ENCODE peak calls at places on chromosomes 4 and X, in ten cellular contexts. One of them, this sample, is unnamed.

GRCh38 chr4:23789765-23790164 is 100.1 kb downstream of the PPARGC1A start:
- DNase-seq in ovary: peak
- DNase-seq in stomach: no peak
- DNase-seq in breast epithelium: peak
- DNase-seq in OCI-LY7: no peak
- DNase-seq in thyroid gland: peak
- DNase-seq in colonic mucosa: no peak
- DNase-seq in choroid plexus epithelial cell: peak
- DNase-seq in K562: no peak
- DNase-seq in fibroblast of mammary gland: peak
- DNase-seq in this sample: no peak

GRCh38 chr4:102533916-102534315 is 32.8 kb downstream of the NFKB1 start:
- DNase-seq in ovary: no peak
- DNase-seq in stomach: no peak
- DNase-seq in breast epithelium: no peak
- DNase-seq in OCI-LY7: no peak
- DNase-seq in thyroid gland: no peak
- DNase-seq in colonic mucosa: no peak
- DNase-seq in choroid plexus epithelial cell: no peak
- DNase-seq in K562: no peak
- DNase-seq in fibroblast of mammary gland: no peak
- DNase-seq in this sample: no peak

GRCh38 chr4:76781698-76782595 is 116.0 kb downstream of the SOWAHB start:
- DNase-seq in ovary: no peak
- DNase-seq in stomach: no peak
- DNase-seq in breast epithelium: peak
- DNase-seq in OCI-LY7: no peak
- DNase-seq in thyroid gland: peak
- DNase-seq in colonic mucosa: no peak
- DNase-seq in choroid plexus epithelial cell: peak
- DNase-seq in K562: no peak
- DNase-seq in fibroblast of mammary gland: peak
- DNase-seq in this sample: no peak

GRCh38 chr4:46016306-46016705 is 107.5 kb downstream of the GABRG1 start:
- DNase-seq in ovary: no peak
- DNase-seq in stomach: no peak
- DNase-seq in breast epithelium: no peak
- DNase-seq in OCI-LY7: no peak
- DNase-seq in thyroid gland: no peak
- DNase-seq in colonic mucosa: no peak
- DNase-seq in choroid plexus epithelial cell: peak
- DNase-seq in K562: peak
- DNase-seq in fibroblast of mammary gland: no peak
- DNase-seq in this sample: no peak

GRCh38 chr4:81504685-81505598 is 33.2 kb upstream of the RASGEF1B start:
- DNase-seq in ovary: no peak
- DNase-seq in stomach: peak
- DNase-seq in breast epithelium: peak
- DNase-seq in OCI-LY7: peak
- DNase-seq in thyroid gland: peak
- DNase-seq in colonic mucosa: peak
- DNase-seq in choroid plexus epithelial cell: no peak
- DNase-seq in K562: no peak
- DNase-seq in fibroblast of mammary gland: peak
- DNase-seq in this sample: peak

GRCh38 chr4:53601251-53601764 is 10.0 kb upstream of the LNX1 start:
- DNase-seq in ovary: no peak
- DNase-seq in stomach: no peak
- DNase-seq in breast epithelium: peak
- DNase-seq in OCI-LY7: peak
- DNase-seq in thyroid gland: peak
- DNase-seq in colonic mucosa: peak
- DNase-seq in choroid plexus epithelial cell: peak
- DNase-seq in K562: peak
- DNase-seq in fibroblast of mammary gland: no peak
- DNase-seq in this sample: peak

GRCh38 chr4:168550071-168550766 is 53.4 kb downstream of the PALLD start:
- DNase-seq in ovary: no peak
- DNase-seq in stomach: no peak
- DNase-seq in breast epithelium: no peak
- DNase-seq in OCI-LY7: no peak
- DNase-seq in thyroid gland: no peak
- DNase-seq in colonic mucosa: no peak
- DNase-seq in choroid plexus epithelial cell: peak
- DNase-seq in K562: no peak
- DNase-seq in fibroblast of mammary gland: peak
- DNase-seq in this sample: no peak

GRCh38 chr4:72971572-72971971 is 97.9 kb downstream of the COX18 start:
- DNase-seq in ovary: no peak
- DNase-seq in stomach: no peak
- DNase-seq in breast epithelium: no peak
- DNase-seq in OCI-LY7: no peak
- DNase-seq in thyroid gland: no peak
- DNase-seq in colonic mucosa: no peak
- DNase-seq in choroid plexus epithelial cell: peak
- DNase-seq in K562: no peak
- DNase-seq in fibroblast of mammary gland: peak
- DNase-seq in this sample: no peak

GRCh38 chr4:9703391-9703790 is 78.0 kb upstream of the DRD5 start:
- DNase-seq in ovary: no peak
- DNase-seq in stomach: peak
- DNase-seq in breast epithelium: peak
- DNase-seq in OCI-LY7: peak
- DNase-seq in thyroid gland: peak
- DNase-seq in colonic mucosa: peak
- DNase-seq in choroid plexus epithelial cell: peak
- DNase-seq in K562: peak
- DNase-seq in fibroblast of mammary gland: peak
- DNase-seq in this sample: peak

GRCh38 chr4:78651250-78651860 is 99.8 kb downstream of the ANXA3 start:
- DNase-seq in ovary: no peak
- DNase-seq in stomach: no peak
- DNase-seq in breast epithelium: no peak
- DNase-seq in OCI-LY7: no peak
- DNase-seq in thyroid gland: no peak
- DNase-seq in colonic mucosa: no peak
- DNase-seq in choroid plexus epithelial cell: no peak
- DNase-seq in K562: no peak
- DNase-seq in fibroblast of mammary gland: no peak
- DNase-seq in this sample: no peak

GRCh38 chr4:149521611-149522010 is 294.0 kb downstream of the IQCM start:
- DNase-seq in ovary: no peak
- DNase-seq in stomach: no peak
- DNase-seq in breast epithelium: no peak
- DNase-seq in OCI-LY7: no peak
- DNase-seq in thyroid gland: no peak
- DNase-seq in colonic mucosa: peak
- DNase-seq in choroid plexus epithelial cell: no peak
- DNase-seq in K562: no peak
- DNase-seq in fibroblast of mammary gland: peak
- DNase-seq in this sample: no peak

DNA sequence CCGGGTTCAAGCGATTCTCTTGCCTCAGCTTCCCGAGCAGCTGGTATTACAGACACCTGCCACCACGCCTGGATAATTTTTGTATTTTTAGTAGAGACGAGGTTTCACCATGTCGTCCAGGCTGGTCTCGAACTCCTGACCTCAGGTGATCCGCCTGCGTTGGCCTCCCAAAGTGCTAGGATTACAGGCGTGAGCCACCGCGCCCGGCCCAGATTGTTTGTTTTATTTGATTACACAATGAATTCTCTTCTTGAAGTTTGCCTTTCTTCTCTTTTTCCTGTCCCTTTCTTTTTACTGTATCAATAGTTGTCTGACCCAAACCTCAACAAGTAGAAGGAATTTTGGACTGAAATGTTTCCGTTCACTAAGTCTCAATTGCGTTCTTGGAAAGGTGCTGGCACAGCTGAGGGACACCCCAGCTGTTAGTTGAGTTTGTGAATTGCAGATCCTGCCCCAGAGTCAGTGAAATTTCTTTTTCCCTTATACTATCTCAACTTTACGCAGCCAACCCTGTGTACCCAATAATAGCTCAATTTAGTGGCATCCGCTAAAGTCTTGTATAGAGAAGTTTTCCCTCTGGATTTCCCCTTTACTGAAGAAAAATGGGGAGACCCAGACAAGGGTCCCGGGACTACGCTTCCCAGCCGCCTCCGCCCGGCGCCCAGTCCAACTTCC is 639 bp upstream of the MTM1 start:
- DNase-seq in ovary: no peak
- DNase-seq in stomach: no peak
- DNase-seq in breast epithelium: no peak
- DNase-seq in OCI-LY7: no peak
- DNase-seq in thyroid gland: no peak
- DNase-seq in colonic mucosa: no peak
- DNase-seq in choroid plexus epithelial cell: no peak
- DNase-seq in K562: no peak
- DNase-seq in fibroblast of mammary gland: no peak
- DNase-seq in this sample: no peak
- H3K4me3 ChIP-seq in ovary: peak
- H3K4me3 ChIP-seq in stomach: peak
- H3K4me3 ChIP-seq in breast epithelium: peak
- H3K4me3 ChIP-seq in OCI-LY7: peak
- H3K4me3 ChIP-seq in thyroid gland: no peak
- H3K4me3 ChIP-seq in colonic mucosa: peak
- H3K4me3 ChIP-seq in choroid plexus epithelial cell: peak
- H3K4me3 ChIP-seq in K562: no peak
- H3K4me3 ChIP-seq in fibroblast of mammary gland: peak
- H3K4me3 ChIP-seq in this sample: no peak

GRCh38 chrX:8726031-8726652 is 5.8 kb downstream of the ANOS1 start:
- DNase-seq in ovary: no peak
- DNase-seq in stomach: no peak
- DNase-seq in breast epithelium: no peak
- DNase-seq in OCI-LY7: no peak
- DNase-seq in thyroid gland: no peak
- DNase-seq in colonic mucosa: no peak
- DNase-seq in choroid plexus epithelial cell: peak
- DNase-seq in K562: no peak
- DNase-seq in fibroblast of mammary gland: peak
- DNase-seq in this sample: no peak

GRCh38 chrX:8728932-8729331 is 3.0 kb downstream of the ANOS1 start:
- DNase-seq in ovary: no peak
- DNase-seq in stomach: no peak
- DNase-seq in breast epithelium: no peak
- DNase-seq in OCI-LY7: no peak
- DNase-seq in thyroid gland: peak
- DNase-seq in colonic mucosa: no peak
- DNase-seq in choroid plexus epithelial cell: no peak
- DNase-seq in K562: no peak
- DNase-seq in fibroblast of mammary gland: no peak
- DNase-seq in this sample: no peak

GRCh38 chrX:8721536-8721935 is 10.4 kb downstream of the ANOS1 start:
- DNase-seq in ovary: no peak
- DNase-seq in stomach: no peak
- DNase-seq in breast epithelium: no peak
- DNase-seq in OCI-LY7: no peak
- DNase-seq in thyroid gland: peak
- DNase-seq in colonic mucosa: no peak
- DNase-seq in choroid plexus epithelial cell: no peak
- DNase-seq in K562: no peak
- DNase-seq in fibroblast of mammary gland: no peak
- DNase-seq in this sample: no peak

GRCh38 chrX:8724176-8724757 is 7.7 kb downstream of the ANOS1 start:
- DNase-seq in ovary: no peak
- DNase-seq in stomach: no peak
- DNase-seq in breast epithelium: no peak
- DNase-seq in OCI-LY7: no peak
- DNase-seq in thyroid gland: peak
- DNase-seq in colonic mucosa: no peak
- DNase-seq in choroid plexus epithelial cell: peak
- DNase-seq in K562: peak
- DNase-seq in fibroblast of mammary gland: no peak
- DNase-seq in this sample: no peak
- TF ChIP-seq CTCF in ovary: no peak
- TF ChIP-seq CTCF in stomach: no peak
- TF ChIP-seq CTCF in breast epithelium: no peak
- TF ChIP-seq CTCF in OCI-LY7: peak
- TF ChIP-seq CTCF in thyroid gland: no peak
- TF ChIP-seq CTCF in colonic mucosa: no peak
- TF ChIP-seq CTCF in choroid plexus epithelial cell: peak
- TF ChIP-seq CTCF in K562: no peak
- TF ChIP-seq CTCF in fibroblast of mammary gland: no peak
- TF ChIP-seq CTCF in this sample: no peak

DNA sequence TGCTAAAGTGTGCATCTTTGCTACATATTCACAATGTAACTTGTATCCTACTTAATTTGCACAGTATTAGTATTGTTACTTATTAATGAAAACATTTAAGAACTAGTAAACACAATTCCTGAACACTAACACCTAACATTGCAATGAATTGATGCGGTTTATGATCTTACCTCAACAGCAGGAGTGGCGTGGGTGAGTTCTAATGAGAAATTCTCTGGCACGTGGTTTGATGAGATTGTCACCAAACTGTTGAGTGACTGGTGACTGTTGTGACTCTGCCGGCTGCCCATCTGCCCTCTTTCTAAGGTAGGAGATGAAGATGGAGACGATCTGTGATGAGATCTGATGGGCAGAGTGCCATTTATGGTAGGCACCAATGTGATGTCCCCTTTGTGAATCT is 2.9 kb downstream of the PCDH18 start:
- DNase-seq in ovary: no peak
- DNase-seq in stomach: no peak
- DNase-seq in breast epithelium: no peak
- DNase-seq in OCI-LY7: no peak
- DNase-seq in thyroid gland: no peak
- DNase-seq in colonic mucosa: no peak
- DNase-seq in choroid plexus epithelial cell: no peak
- DNase-seq in K562: no peak
- DNase-seq in fibroblast of mammary gland: no peak
- DNase-seq in this sample: no peak
- H3K4me3 ChIP-seq in ovary: peak
- H3K4me3 ChIP-seq in stomach: peak
- H3K4me3 ChIP-seq in breast epithelium: peak
- H3K4me3 ChIP-seq in OCI-LY7: no peak
- H3K4me3 ChIP-seq in thyroid gland: no peak
- H3K4me3 ChIP-seq in colonic mucosa: peak
- H3K4me3 ChIP-seq in choroid plexus epithelial cell: peak
- H3K4me3 ChIP-seq in K562: no peak
- H3K4me3 ChIP-seq in fibroblast of mammary gland: peak
- H3K4me3 ChIP-seq in this sample: no peak

DNA sequence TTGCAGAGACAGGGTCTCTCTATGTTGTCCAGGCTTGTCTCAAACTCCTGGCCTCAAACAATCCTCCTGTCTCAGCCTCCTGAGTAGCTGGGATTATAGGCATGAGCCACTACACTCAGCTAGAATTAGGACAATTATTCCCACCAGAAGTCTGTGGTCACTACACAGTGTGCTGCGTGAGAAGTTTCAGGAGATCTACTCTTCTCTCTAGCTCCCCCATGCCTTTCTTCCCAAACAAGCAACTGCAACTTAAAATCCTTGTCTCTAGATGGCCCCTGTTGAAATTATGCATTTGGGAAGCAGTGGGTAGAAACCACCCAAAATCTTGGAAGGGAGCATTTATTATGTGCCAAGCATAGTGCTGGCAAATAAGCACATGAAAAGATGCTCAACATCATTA is 21.1 kb upstream of the MAP7D3 start:
- DNase-seq in ovary: no peak
- DNase-seq in stomach: no peak
- DNase-seq in breast epithelium: no peak
- DNase-seq in OCI-LY7: no peak
- DNase-seq in thyroid gland: no peak
- DNase-seq in colonic mucosa: no peak
- DNase-seq in choroid plexus epithelial cell: peak
- DNase-seq in K562: peak
- DNase-seq in fibroblast of mammary gland: no peak
- DNase-seq in this sample: no peak
- TF ChIP-seq CTCF in ovary: no peak
- TF ChIP-seq CTCF in stomach: no peak
- TF ChIP-seq CTCF in breast epithelium: no peak
- TF ChIP-seq CTCF in OCI-LY7: peak
- TF ChIP-seq CTCF in thyroid gland: no peak
- TF ChIP-seq CTCF in colonic mucosa: no peak
- TF ChIP-seq CTCF in choroid plexus epithelial cell: peak
- TF ChIP-seq CTCF in K562: peak
- TF ChIP-seq CTCF in fibroblast of mammary gland: peak
- TF ChIP-seq CTCF in this sample: no peak